ENCODE peak calls at places on chromosomes 7 and 10, in four cellular contexts. T is K562, B is prostate gland, U is A549. J is an unnamed sample.

GRCh38 chr7:50554923-50555322 is 10.3 kb downstream of the DDC start:
- DNase-seq in T (no peak), B (no peak), U (no peak), J (no peak)

GRCh38 chr7:39580150-39580874 is 14.1 kb downstream of the YAE1 start:
- DNase-seq in T (peak), B (peak), U (peak), J (peak)

GRCh38 chr10:3472705-3473078 is 300.1 kb upstream of the PITRM1 start:
- DNase-seq in T (no peak), B (no peak), U (no peak), J (no peak)

GRCh38 chr10:43236176-43236850 is 30.6 kb downstream of the RASGEF1A start:
- DNase-seq in T (no peak), B (no peak), U (no peak), J (no peak)

GRCh38 chr10:16996530-16996964 is 133.1 kb downstream of the CUBN start:
- DNase-seq in T (no peak), B (no peak), U (no peak), J (no peak)

GRCh38 chr10:69636626-69637550 is 6.8 kb downstream of the FAM241B start:
- DNase-seq in T (no peak), B (peak), U (peak), J (no peak)

GRCh38 chr7:130207033-130207432 is 627 bp upstream of the SSMEM1 start:
- DNase-seq in T (peak), B (no peak), U (no peak), J (no peak)

GRCh38 chr10:119177708-119178370 is 773 bp downstream of the PRDX3 start:
- DNase-seq in T (peak), B (no peak), U (no peak), J (no peak)

GRCh38 chr7:99729501-99730261 is 5.3 kb downstream of the CYP3A7 start:
- DNase-seq in T (no peak), B (peak), U (no peak), J (no peak)

GRCh38 chr10:8810677-8811076 is 756.2 kb downstream of the GATA3 start:
- DNase-seq in T (no peak), B (no peak), U (no peak), J (no peak)

GRCh38 chr10:13801907-13802288 is 215.1 kb downstream of the PRPF18 start:
- DNase-seq in T (no peak), B (no peak), U (no peak), J (no peak)

GRCh38 chr10:76523215-76523614 is 1091.8 kb downstream of the LRMDA start:
- DNase-seq in T (no peak), B (no peak), U (no peak), J (no peak)

GRCh38 chr10:1553951-1554350 is 183.4 kb downstream of the ADARB2 start:
- DNase-seq in T (no peak), B (no peak), U (no peak), J (no peak)

GRCh38 chr7:78111384-78111783 is 312.8 kb downstream of the PHTF2 start:
- DNase-seq in T (no peak), B (no peak), U (no peak), J (no peak)

GRCh38 chr10:129105266-129105665 is 361.8 kb upstream of the MGMT start:
- DNase-seq in T (no peak), B (no peak), U (no peak), J (no peak)

GRCh38 chr10:92914478-92915066 is 66.3 kb downstream of the EXOC6 start:
- DNase-seq in T (peak), B (peak), U (peak), J (peak)

GRCh38 chr10:32408690-32409089 is 37.2 kb upstream of the CCDC7 start:
- DNase-seq in T (no peak), B (no peak), U (no peak), J (no peak)

GRCh38 chr10:90125966-90126600 is 424.7 kb downstream of the KIF20B start:
- DNase-seq in T (no peak), B (no peak), U (no peak), J (no peak)

GRCh38 chr7:14717711-14718304 is 184.7 kb downstream of the DGKB start:
- DNase-seq in T (no peak), B (no peak), U (no peak), J (no peak)

GRCh38 chr10:72094574-72094973 is 6.2 kb upstream of the SPOCK2 start:
- DNase-seq in T (no peak), B (no peak), U (no peak), J (no peak)

GRCh38 chr7:157542669-157543021 is 205.8 kb downstream of the DNAJB6 start:
- DNase-seq in T (no peak), B (no peak), U (no peak), J (no peak)

GRCh38 chr7:128311003-128311402 is 32.7 kb downstream of the RBM28 start:
- DNase-seq in T (no peak), B (no peak), U (no peak), J (no peak)

GRCh38 chr10:87974769-87975168 is 111.3 kb downstream of the PTEN start:
- DNase-seq in T (no peak), B (no peak), U (no peak), J (no peak)

GRCh38 chr7:116455009-116455408 is 44.5 kb upstream of the CAV2 start:
- DNase-seq in T (no peak), B (no peak), U (no peak), J (no peak)

GRCh38 chr10:97509120-97509670 is 10.5 kb downstream of the UBTD1 start:
- DNase-seq in T (no peak), B (no peak), U (no peak), J (no peak)

GRCh38 chr7:116348356-116348755 is 138.0 kb downstream of the TES start:
- DNase-seq in T (no peak), B (no peak), U (no peak), J (no peak)

GRCh38 chr7:19747740-19748339 is 25.6 kb downstream of the TMEM196 start:
- DNase-seq in T (peak), B (no peak), U (peak), J (peak)

GRCh38 chr7:64887756-64888508 is 15.1 kb upstream of the ZNF273 start:
- DNase-seq in T (peak), B (no peak), U (no peak), J (peak)

GRCh38 chr10:80526218-80526617 is 11.5 kb upstream of the SH2D4B start:
- DNase-seq in T (no peak), B (no peak), U (no peak), J (no peak)

GRCh38 chr10:80526742-80527141 is 11.0 kb upstream of the SH2D4B start:
- DNase-seq in T (no peak), B (no peak), U (no peak), J (no peak)

GRCh38 chr10:80522756-80523363 is 14.8 kb upstream of the SH2D4B start:
- DNase-seq in T (no peak), B (no peak), U (no peak), J (peak)

GRCh38 chr10:80523776-80524175 is 13.9 kb upstream of the SH2D4B start:
- DNase-seq in T (no peak), B (no peak), U (no peak), J (no peak)

GRCh38 chr10:80524190-80524589 is 13.5 kb upstream of the SH2D4B start:
- DNase-seq in T (no peak), B (no peak), U (no peak), J (no peak)
- TF ChIP-seq POLR2A in T (no peak), B (no peak), U (no peak), J (no peak)

GRCh38 chr7:27740449-27741086 is 606 bp downstream of the TAX1BP1 start:
- DNase-seq in T (peak), B (peak), U (peak), J (peak)
- TF ChIP-seq POLR2A in T (peak), B (peak), U (peak), J (no peak)

DNA sequence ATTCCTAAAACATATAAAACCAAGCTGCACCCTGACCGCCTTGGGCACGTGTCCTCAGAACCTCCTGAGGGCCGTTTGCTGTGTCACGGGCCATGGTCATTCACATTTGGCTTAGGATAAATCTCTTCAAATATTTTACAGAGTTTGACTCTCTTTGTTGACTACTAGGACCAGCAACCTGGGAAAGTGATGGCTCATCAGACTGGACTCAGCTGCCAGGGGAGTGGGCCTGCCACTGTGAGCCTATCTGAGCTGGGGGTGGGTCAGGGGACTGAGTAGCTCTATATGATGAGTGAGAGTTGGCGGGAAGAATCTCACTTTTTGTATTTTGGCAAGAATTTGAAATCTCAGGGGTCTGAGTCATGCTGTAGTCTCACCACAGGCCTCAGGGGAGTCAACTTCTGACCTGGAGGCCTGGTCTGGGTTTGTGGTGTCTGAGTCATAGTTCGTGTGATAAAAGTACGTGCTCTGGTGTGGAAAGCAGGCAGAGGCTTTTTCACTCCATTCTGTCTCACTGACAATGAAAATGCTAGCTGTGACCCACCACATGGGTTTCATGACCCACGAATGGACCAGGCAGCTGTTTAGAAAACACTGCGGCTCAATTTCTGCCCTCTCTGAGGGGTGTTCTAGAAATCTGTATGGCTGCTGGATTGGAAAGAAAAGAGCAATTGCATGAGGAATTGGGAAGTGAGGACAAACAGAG is 4.2 kb upstream of the UPP1 start:
- DNase-seq in T (peak), B (no peak), U (peak), J (no peak)
- TF ChIP-seq POLR2A in T (no peak), B (no peak), U (no peak), J (no peak)

DNA sequence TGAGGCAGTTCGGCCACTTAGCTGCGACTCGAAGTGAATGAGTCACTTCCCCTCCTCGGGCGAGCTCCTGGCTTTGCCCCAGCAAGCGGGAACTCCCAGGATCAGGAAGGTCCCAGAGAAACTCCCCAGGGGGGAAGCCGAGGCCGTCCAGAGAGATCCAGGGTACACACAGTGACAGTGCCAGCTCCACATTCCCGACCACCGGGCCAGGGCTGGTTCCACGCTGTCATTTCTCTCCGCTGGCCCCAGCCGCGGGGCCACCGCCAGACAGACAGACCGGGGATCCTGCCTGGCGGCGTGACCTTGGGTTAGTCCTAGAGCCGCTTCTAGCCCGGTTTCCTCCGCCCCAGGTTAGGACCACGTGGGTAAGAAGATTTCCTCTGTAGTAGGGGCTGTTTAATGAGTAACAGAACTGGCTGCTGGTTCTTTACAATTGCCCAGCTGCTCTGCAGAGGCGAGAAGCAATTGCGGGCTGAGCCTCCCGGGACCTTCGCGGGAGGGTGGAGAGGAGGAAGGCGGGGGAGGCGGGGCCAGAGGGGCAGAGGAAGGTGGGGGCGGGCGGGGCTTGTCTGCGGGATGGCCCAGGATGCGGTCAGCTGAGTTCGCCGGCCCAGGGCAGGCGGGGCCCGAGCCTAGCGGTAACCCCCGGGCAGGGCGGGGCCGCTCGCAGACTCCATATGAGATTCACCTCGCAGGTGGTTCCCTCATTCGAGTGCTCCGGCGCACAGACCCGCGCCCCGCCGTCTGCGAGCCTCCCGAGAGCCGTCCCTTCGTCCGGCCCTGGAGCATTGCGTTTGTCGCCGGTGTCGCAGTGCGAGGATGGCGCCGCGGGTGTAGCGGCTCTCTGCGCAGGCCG is at the start of gene UPP1:
- DNase-seq in T (peak), B (peak), U (peak), J (peak)
- TF ChIP-seq POLR2A in T (peak), B (peak), U (peak), J (no peak)

GRCh38 chr7:149195180-149196150 is at the start of gene ZNF282:
- DNase-seq in T (peak), B (peak), U (peak), J (peak)
- TF ChIP-seq POLR2A in T (peak), B (peak), U (peak), J (peak)

DNA sequence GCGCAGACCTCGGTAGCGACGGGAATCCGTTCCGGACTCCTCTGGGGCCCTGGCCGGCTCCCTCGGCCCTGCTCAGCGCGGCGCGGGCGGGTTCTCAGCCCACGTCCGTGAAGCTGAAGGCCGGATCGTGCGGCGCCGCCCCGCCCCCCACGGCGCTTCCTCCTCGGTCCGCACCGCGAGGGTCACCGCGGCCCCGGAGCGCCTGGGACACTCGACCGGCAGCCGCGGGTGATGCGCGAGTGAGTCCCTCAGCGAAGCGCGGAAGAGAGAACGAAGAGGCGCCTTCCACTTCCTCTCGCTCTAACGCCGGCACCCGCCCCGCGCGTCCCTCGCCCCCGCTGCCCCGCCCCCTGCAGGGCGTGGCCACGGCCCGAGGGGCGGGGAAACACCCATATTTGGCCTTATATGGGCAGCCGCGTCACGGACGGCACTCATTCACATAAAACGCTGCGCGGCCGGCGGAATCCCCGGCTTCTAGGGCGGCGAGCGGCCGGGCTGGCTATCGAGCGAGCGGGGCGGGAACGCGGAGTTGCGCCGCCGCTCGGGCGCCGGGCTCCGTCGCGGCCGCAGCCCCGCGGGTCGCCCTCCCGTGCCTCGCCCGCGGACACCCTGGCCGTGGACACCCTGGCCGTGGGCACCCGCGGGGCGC is at the start of gene DUSP5:
- DNase-seq in T (peak), B (peak), U (peak), J (peak)
- TF ChIP-seq POLR2A in T (peak), B (peak), U (peak), J (peak)

DNA sequence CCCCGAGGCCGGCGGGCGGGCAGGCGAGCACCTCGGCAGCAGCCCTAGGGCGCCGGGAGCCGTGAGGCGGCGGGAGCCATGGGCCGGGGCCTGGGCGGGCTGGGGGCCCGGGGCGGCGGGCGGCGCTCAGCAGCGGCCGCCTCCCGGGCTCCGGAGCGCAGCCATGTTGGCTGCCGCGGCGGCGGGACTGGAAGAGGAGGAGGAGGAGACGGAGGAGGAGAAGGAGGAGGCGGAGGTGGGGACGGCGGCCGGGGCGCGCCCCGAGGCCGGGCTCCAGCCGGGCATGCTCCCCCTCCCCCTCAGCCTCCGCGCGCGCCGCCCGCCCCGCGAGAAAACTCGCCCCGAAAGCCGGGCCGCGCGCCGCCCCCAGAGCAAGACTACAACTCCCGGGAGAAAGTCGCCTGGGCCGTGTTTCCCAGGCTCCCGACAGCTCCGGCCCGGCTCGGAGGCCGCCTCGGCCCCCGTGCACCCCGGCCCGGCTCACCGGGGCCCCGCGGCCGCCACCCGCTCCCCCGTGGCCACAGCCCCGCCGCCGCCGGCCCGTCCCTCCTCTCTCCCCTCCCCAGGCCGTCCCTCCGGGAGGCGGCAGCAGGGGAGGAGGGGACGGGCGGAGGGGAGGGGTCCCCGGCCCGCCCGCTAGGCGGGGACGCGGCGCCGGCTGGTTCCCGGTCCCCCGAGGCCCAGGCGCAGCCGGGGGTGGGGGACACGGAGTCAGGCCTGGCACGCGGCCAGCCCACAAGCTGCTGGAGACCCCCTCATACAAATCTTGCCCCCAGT is at the start of gene DLG5:
- DNase-seq in T (peak), B (peak), U (no peak), J (peak)
- TF ChIP-seq POLR2A in T (no peak), B (peak), U (peak), J (no peak)

GRCh38 chr7:67907792-67908191 is 911.2 kb downstream of the TYW1 start:
- DNase-seq in T (no peak), B (no peak), U (no peak), J (no peak)
- TF ChIP-seq POLR2A in T (no peak), B (no peak), U (no peak), J (no peak)